ENCODE peak calls at places on chromosomes 16 and 17, in four cellular contexts. Q is pancreas, L is uterus, G is cardiac muscle cell. X is an unnamed sample.

GRCh38 chr16:88992351-88993005 is 15.5 kb upstream of the CBFA2T3 start:
- DNase-seq in Q (no peak), L (no peak), G (no peak), X (peak; percentile 51)

GRCh38 chr17:10757067-10757466 is 27.2 kb upstream of the TMEM220 start:
- DNase-seq in Q (peak; percentile 55), L (no peak), G (no peak), X (no peak)

GRCh38 chr17:34319087-34319486 is at the start of gene CCL8:
- DNase-seq in Q (no peak), L (no peak), G (peak; percentile 36), X (no peak)

GRCh38 chr17:260031-260791 is 78.8 kb upstream of the DOC2B start:
- DNase-seq in Q (no peak), L (peak; percentile 8), G (no peak), X (no peak)

GRCh38 chr17:18018411-18018921 is 20.5 kb downstream of the ATPAF2 start:
- DNase-seq in Q (no peak), L (no peak), G (no peak), X (no peak)

GRCh38 chr16:84062734-84063640 is 20.4 kb upstream of the SLC38A8 start:
- DNase-seq in Q (peak; percentile 77), L (peak; percentile 49), G (peak; percentile 86), X (peak; percentile 93)

GRCh38 chr17:72358465-72358864 is 237.6 kb downstream of the SOX9 start:
- DNase-seq in Q (no peak), L (no peak), G (no peak), X (no peak)

GRCh38 chr16:3161235-3162018 is 26.6 kb upstream of the OR1F1 start:
- DNase-seq in Q (no peak), L (no peak), G (no peak), X (peak; percentile 61)

GRCh38 chr17:21355586-21355985 is 20.6 kb upstream of the KCNJ12 start:
- DNase-seq in Q (no peak), L (no peak), G (no peak), X (no peak)

GRCh38 chr17:1473170-1473569 is 17.1 kb upstream of the CRK start:
- DNase-seq in Q (no peak), L (no peak), G (no peak), X (no peak)

GRCh38 chr16:11836653-11837244 is 14.6 kb downstream of the RSL1D1 start:
- DNase-seq in Q (no peak), L (no peak), G (peak; percentile 68), X (no peak)

GRCh38 chr16:82004651-82005490 is 6.4 kb downstream of the SDR42E1 start:
- DNase-seq in Q (peak; percentile 68), L (no peak), G (no peak), X (no peak)

GRCh38 chr17:48909796-48910195 is 1.6 kb downstream of the UBE2Z start:
- DNase-seq in Q (no peak), L (no peak), G (no peak), X (no peak)

GRCh38 chr16:85570735-85571562 is 42.2 kb upstream of the GSE1 start:
- DNase-seq in Q (no peak), L (no peak), G (no peak), X (peak; percentile 81)

GRCh38 chr17:78573955-78574354 is 3.2 kb downstream of the DNAH17 start:
- DNase-seq in Q (no peak), L (no peak), G (no peak), X (no peak)

GRCh38 chr16:75996491-75996890 is 270.2 kb upstream of the CPHXL start:
- DNase-seq in Q (no peak), L (no peak), G (no peak), X (no peak)

GRCh38 chr17:27754549-27754948 is 45.8 kb downstream of the NOS2 start:
- DNase-seq in Q (no peak), L (no peak), G (no peak), X (no peak)

GRCh38 chr16:71807905-71808592 is 585 bp downstream of the AP1G1 start:
- DNase-seq in Q (peak; percentile 23), L (peak; percentile 26), G (peak; percentile 11), X (no peak)

GRCh38 chr17:17053446-17054379 is 11.5 kb downstream of the MPRIP start:
- DNase-seq in Q (no peak), L (no peak), G (no peak), X (no peak)

GRCh38 chr16:75695708-75696107 is 5.6 kb downstream of the DUXB start:
- DNase-seq in Q (no peak), L (no peak), G (no peak), X (no peak)

GRCh38 chr16:68646948-68647659 is 2.0 kb downstream of the CDH3 start:
- DNase-seq in Q (no peak), L (no peak), G (no peak), X (no peak)

GRCh38 chr17:56681561-56682266 is 88.2 kb downstream of the NOG start:
- DNase-seq in Q (no peak), L (no peak), G (peak; percentile 73), X (no peak)

GRCh38 chr17:59666235-59666634 is 41.0 kb downstream of the PTRH2 start:
- DNase-seq in Q (no peak), L (no peak), G (peak; percentile 45), X (no peak)

GRCh38 chr16:75256871-75257343 is 5.5 kb upstream of the BCAR1 start:
- DNase-seq in Q (peak; percentile 40), L (peak; percentile 62), G (no peak), X (peak; percentile 41)

GRCh38 chr16:11946433-11946832 is 4.6 kb upstream of the NPIPB2 start:
- DNase-seq in Q (no peak), L (no peak), G (peak; percentile 16), X (no peak)

GRCh38 chr16:79845734-79846135 is 245.2 kb upstream of the MAF start:
- DNase-seq in Q (no peak), L (no peak), G (no peak), X (no peak)

GRCh38 chr16:53041196-53041977 is 11.3 kb downstream of the CHD9NB start:
- DNase-seq in Q (peak; percentile 37), L (peak; percentile 67), G (peak; percentile 90), X (no peak)

GRCh38 chr16:88669986-88670385 is 7.1 kb upstream of the MVD start:
- DNase-seq in Q (no peak), L (no peak), G (no peak), X (no peak)

GRCh38 chr17:49022391-49022941 is 25.3 kb downstream of the IGF2BP1 start:
- DNase-seq in Q (no peak), L (no peak), G (peak; percentile 89), X (no peak)

GRCh38 chr17:77107506-77108433 is 33.0 kb upstream of the SEC14L1 start:
- DNase-seq in Q (no peak), L (peak; percentile 55), G (peak; percentile 65), X (no peak)

GRCh38 chr17:60229189-60229802 is 79.5 kb downstream of the CA4 start:
- DNase-seq in Q (no peak), L (no peak), G (peak; percentile 13), X (no peak)

GRCh38 chr16:54901606-54902005 is 29.1 kb upstream of the IRX5 start:
- DNase-seq in Q (no peak), L (no peak), G (no peak), X (no peak)

GRCh38 chr17:66831383-66832220 is 3.3 kb upstream of the CACNG5 start:
- DNase-seq in Q (no peak), L (no peak), G (no peak), X (no peak)

GRCh38 chr17:28738680-28739384 is 5.0 kb upstream of the TRAF4 start:
- DNase-seq in Q (no peak), L (no peak), G (no peak), X (no peak)

GRCh38 chr16:66561381-66562080 is 4.7 kb upstream of the CMTM1 start:
- DNase-seq in Q (no peak), L (no peak), G (no peak), X (no peak)

GRCh38 chr17:40915721-40916256 is 21.7 kb downstream of the KRT23 start:
- DNase-seq in Q (no peak), L (no peak), G (no peak), X (no peak)

GRCh38 chr17:42670199-42670924 is 6.4 kb downstream of the PLEKHH3 start:
- DNase-seq in Q (peak; percentile 55), L (no peak), G (no peak), X (no peak)
- H3K4me3 ChIP-seq in Q (no peak overlapping the region), L (no peak overlapping the region), G (no peak overlapping the region), X (peak overlapping the region; percentile 20)

GRCh38 chr17:7282752-7283321 is 1.3 kb downstream of the SLC2A4 start:
- DNase-seq in Q (no peak), L (no peak), G (no peak), X (no peak)
- H3K4me3 ChIP-seq in Q (no peak overlapping the region), L (no peak overlapping the region), G (peak overlapping the region; percentile 76), X (no peak overlapping the region)

DNA sequence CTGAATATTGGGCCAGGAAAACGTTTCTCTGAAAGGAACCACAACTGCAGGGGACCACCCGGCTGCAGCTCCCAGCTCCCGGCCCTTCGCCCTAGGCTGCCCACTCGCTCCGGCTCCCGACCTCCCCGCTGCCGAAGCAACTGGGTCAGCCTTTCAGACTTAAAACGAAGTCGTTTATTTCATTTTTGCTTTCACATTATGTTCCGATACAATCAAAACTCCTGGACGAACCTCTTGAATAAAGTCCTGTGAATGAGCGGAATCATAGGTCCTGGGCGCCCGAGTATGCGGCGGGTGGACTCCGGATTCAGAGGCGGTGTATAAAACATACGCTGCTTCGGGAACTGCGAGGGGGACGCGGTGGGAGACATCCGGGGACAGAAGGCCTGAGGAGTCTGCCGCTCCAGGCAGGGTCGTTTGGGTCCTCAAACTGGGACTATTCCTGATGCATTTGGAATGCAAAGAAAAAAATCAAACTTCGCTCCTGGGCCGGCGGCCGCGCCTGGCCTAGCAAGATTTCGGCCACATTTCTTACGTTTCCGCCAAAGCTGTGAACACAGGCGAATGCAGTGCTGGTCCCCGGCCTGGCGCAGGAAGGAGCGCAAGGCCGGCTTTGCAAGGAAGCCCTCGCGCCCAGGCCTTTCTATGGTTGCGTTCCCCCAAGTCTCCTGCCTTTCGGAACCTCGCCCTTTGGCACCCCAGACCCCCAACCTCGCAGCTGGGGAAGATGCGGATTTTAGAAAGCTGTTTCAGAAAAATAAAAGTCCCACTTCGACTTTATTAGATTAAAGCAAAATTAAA is 3.7 kb downstream of the CBLN1 start:
- DNase-seq in Q (no peak), L (no peak), G (peak; percentile 7), X (no peak)
- H3K4me3 ChIP-seq in Q (no peak overlapping the region), L (no peak overlapping the region), G (no peak overlapping the region), X (no peak overlapping the region)

GRCh38 chr17:38672788-38673713 is 1.7 kb downstream of the EPOP start:
- DNase-seq in Q (peak; percentile 45), L (no peak), G (no peak), X (no peak)
- H3K4me3 ChIP-seq in Q (peak overlapping the region; percentile 49), L (no peak overlapping the region), G (peak overlapping the region; percentile 54), X (peak overlapping the region; percentile 66)

GRCh38 chr16:568401-569258 is 1.1 kb upstream of the PIGQ start:
- DNase-seq in Q (no peak), L (no peak), G (no peak), X (no peak)
- H3K4me3 ChIP-seq in Q (no peak overlapping the region), L (peak overlapping the region; percentile 80), G (no peak overlapping the region), X (no peak overlapping the region)

DNA sequence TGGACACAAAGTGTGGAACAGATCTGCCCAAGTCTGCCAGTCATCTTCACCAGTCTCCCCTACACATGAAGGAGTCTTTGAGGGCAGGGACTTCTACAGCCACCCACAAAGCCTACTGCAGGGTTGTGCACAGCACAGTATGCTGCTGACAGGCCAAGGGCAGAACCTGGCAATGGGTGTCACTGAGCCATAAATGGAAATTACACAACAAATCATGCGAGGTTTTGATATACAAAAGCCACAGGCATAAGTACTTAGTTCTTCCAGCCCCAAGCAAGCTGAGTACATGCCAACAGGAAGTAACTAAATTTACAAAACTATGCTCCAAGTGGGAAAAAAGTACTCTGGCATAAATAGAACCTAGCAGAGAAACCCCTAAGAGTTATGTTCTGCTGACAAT is 7.8 kb upstream of the PSMC3IP start:
- DNase-seq in Q (no peak), L (no peak), G (peak; percentile 52), X (no peak)
- H3K4me3 ChIP-seq in Q (no peak overlapping the region), L (no peak overlapping the region), G (no peak overlapping the region), X (no peak overlapping the region)